ENCODE peak calls at places on chromosomes 16 and 17, in eight cellular contexts. K, V, Z, M, L, H, N and C are unnamed samples. For H3K9me3, the result is how much of the 10 kb centered on the place peaks cover.

GRCh38 chr17:60094754-60095153 is 16.0 kb upstream of the HEATR6 start:
- DNase-seq in K (no peak), V (no peak), Z (no peak), M (no peak), L (no peak), H (no peak), N (no peak), C (no peak)

GRCh38 chr17:61436273-61436672 is 15.9 kb upstream of the TBX4 start:
- DNase-seq in K (no peak), V (no peak), Z (no peak), M (no peak), L (no peak), H (no peak), N (no peak), C (no peak)

GRCh38 chr16:57041182-57042156 is 50.9 kb upstream of the CPNE2 start:
- DNase-seq in K (no peak), V (peak), Z (peak), M (no peak), L (peak), H (no peak), N (no peak), C (no peak)

GRCh38 chr17:40303706-40304450 is 5.1 kb upstream of the RARA start:
- DNase-seq in K (no peak), V (no peak), Z (no peak), M (no peak), L (no peak), H (no peak), N (peak), C (no peak)

GRCh38 chr17:39028690-39029089 is 61.5 kb upstream of the FBXO47 start:
- DNase-seq in K (no peak), V (no peak), Z (no peak), M (no peak), L (no peak), H (no peak), N (no peak), C (no peak)

GRCh38 chr17:1143573-1143972 is 36.2 kb downstream of the ABR start:
- DNase-seq in K (no peak), V (no peak), Z (no peak), M (no peak), L (no peak), H (no peak), N (no peak), C (no peak)

GRCh38 chr17:50604470-50604869 is 30.2 kb upstream of the ABCC3 start:
- DNase-seq in K (peak), V (no peak), Z (no peak), M (peak), L (no peak), H (no peak), N (peak), C (no peak)

GRCh38 chr17:46994993-46995392 is 15.9 kb upstream of the RPRML start:
- DNase-seq in K (no peak), V (no peak), Z (no peak), M (no peak), L (no peak), H (no peak), N (no peak), C (no peak)

GRCh38 chr16:56742030-56742984 is 12.4 kb downstream of the NUP93 start:
- DNase-seq in K (no peak), V (no peak), Z (no peak), M (peak), L (no peak), H (no peak), N (no peak), C (no peak)

GRCh38 chr16:4090476-4090875 is 25.8 kb downstream of the ADCY9 start:
- DNase-seq in K (peak), V (no peak), Z (no peak), M (peak), L (no peak), H (no peak), N (no peak), C (no peak)

GRCh38 chr17:55454906-55455474 is 33.4 kb upstream of the MMD start:
- DNase-seq in K (no peak), V (no peak), Z (no peak), M (no peak), L (no peak), H (peak), N (no peak), C (no peak)

GRCh38 chr17:59825533-59826316 is 67.0 kb downstream of the TUBD1 start:
- DNase-seq in K (no peak), V (no peak), Z (no peak), M (peak), L (no peak), H (no peak), N (peak), C (no peak)

GRCh38 chr17:40442392-40443195 is 656 bp upstream of the IGFBP4 start:
- DNase-seq in K (no peak), V (no peak), Z (no peak), M (peak), L (peak), H (no peak), N (peak), C (peak)

GRCh38 chr16:84868829-84869457 is 49.2 kb downstream of the CRISPLD2 start:
- DNase-seq in K (no peak), V (no peak), Z (no peak), M (no peak), L (no peak), H (no peak), N (peak), C (no peak)

GRCh38 chr16:85347213-85347591 is 234.9 kb upstream of the CIBAR2 start:
- DNase-seq in K (no peak), V (no peak), Z (no peak), M (no peak), L (no peak), H (no peak), N (no peak), C (no peak)

GRCh38 chr16:47037396-47037745 is 63.9 kb upstream of the DNAJA2 start:
- DNase-seq in K (peak), V (peak), Z (no peak), M (no peak), L (no peak), H (no peak), N (no peak), C (no peak)

GRCh38 chr16:80210787-80211186 is 330.0 kb upstream of the DYNLRB2 start:
- DNase-seq in K (no peak), V (no peak), Z (no peak), M (no peak), L (no peak), H (no peak), N (no peak), C (no peak)

GRCh38 chr16:87321336-87322107 is 4.3 kb upstream of the C16orf95 start:
- DNase-seq in K (no peak), V (no peak), Z (no peak), M (no peak), L (no peak), H (no peak), N (no peak), C (no peak)

GRCh38 chr16:29663020-29663828 is at the start of gene SPN:
- DNase-seq in K (no peak), V (peak), Z (peak), M (no peak), L (peak), H (no peak), N (no peak), C (peak)

GRCh38 chr17:46822388-46822921 is 4.0 kb upstream of the WNT3 start:
- DNase-seq in K (no peak), V (peak), Z (no peak), M (no peak), L (no peak), H (no peak), N (peak), C (peak)

GRCh38 chr17:1742371-1743093 is at the start of gene SERPINF2:
- DNase-seq in K (no peak), V (no peak), Z (no peak), M (no peak), L (no peak), H (peak), N (no peak), C (peak)

GRCh38 chr17:16872836-16873653 is 98.9 kb downstream of the TNFRSF13B start:
- DNase-seq in K (peak), V (peak), Z (no peak), M (no peak), L (peak), H (peak), N (no peak), C (peak)

GRCh38 chr17:57622886-57623433 is 122.1 kb downstream of the CCDC182 start:
- DNase-seq in K (no peak), V (no peak), Z (no peak), M (peak), L (no peak), H (no peak), N (no peak), C (peak)

GRCh38 chr17:17164676-17165075 is 41.5 kb downstream of the PLD6 start:
- DNase-seq in K (no peak), V (no peak), Z (no peak), M (no peak), L (no peak), H (no peak), N (no peak), C (no peak)

GRCh38 chr16:71637398-71637797 is 11.4 kb downstream of the MARVELD3 start:
- DNase-seq in K (no peak), V (no peak), Z (no peak), M (no peak), L (no peak), H (no peak), N (no peak), C (no peak)

GRCh38 chr17:80901319-80901718 is 90.3 kb upstream of the CHMP6 start:
- DNase-seq in K (no peak), V (no peak), Z (no peak), M (peak), L (no peak), H (no peak), N (no peak), C (no peak)

GRCh38 chr16:2967721-2968161 is 1.4 kb upstream of the PAQR4 start:
- DNase-seq in K (no peak), V (no peak), Z (no peak), M (no peak), L (peak), H (no peak), N (no peak), C (no peak)

GRCh38 chr17:64694207-64694606 is 32.1 kb upstream of the SMURF2 start:
- DNase-seq in K (peak), V (no peak), Z (no peak), M (peak), L (no peak), H (no peak), N (peak), C (peak)

GRCh38 chr17:46935658-46936266 is 12.8 kb downstream of the GOSR2 start:
- DNase-seq in K (no peak), V (no peak), Z (no peak), M (peak), L (no peak), H (no peak), N (no peak), C (no peak)

GRCh38 chr17:19727466-19728113 is 11.2 kb upstream of the SLC47A2 start:
- DNase-seq in K (peak), V (no peak), Z (no peak), M (peak), L (no peak), H (no peak), N (peak), C (no peak)

GRCh38 chr17:66302761-66303626 is 581 bp downstream of the PRKCA start:
- DNase-seq in K (peak), V (peak), Z (peak), M (peak), L (peak), H (peak), N (peak), C (peak)

GRCh38 chr17:20223808-20224328 is 214.7 kb downstream of the SPECC1 start:
- DNase-seq in K (no peak), V (no peak), Z (no peak), M (no peak), L (no peak), H (no peak), N (no peak), C (no peak)

GRCh38 chr16:86432691-86433090 is 77.6 kb upstream of the FOXF1 start:
- DNase-seq in K (no peak), V (no peak), Z (no peak), M (no peak), L (peak), H (no peak), N (no peak), C (no peak)

GRCh38 chr16:89473791-89474414 is 16.5 kb downstream of the ANKRD11 start:
- DNase-seq in K (no peak), V (no peak), Z (no peak), M (no peak), L (no peak), H (no peak), N (peak), C (no peak)

GRCh38 chr17:78645421-78646295 is 68.5 kb upstream of the DNAH17 start:
- DNase-seq in K (peak), V (peak), Z (peak), M (peak), L (peak), H (no peak), N (peak), C (peak)

GRCh38 chr16:88815901-88816589 is 4.3 kb upstream of the APRT start:
- DNase-seq in K (peak), V (peak), Z (peak), M (peak), L (peak), H (no peak), N (no peak), C (no peak)

GRCh38 chr17:4978720-4979119 is 8.8 kb downstream of the CAMTA2 start:
- DNase-seq in K (no peak), V (no peak), Z (no peak), M (no peak), L (no peak), H (no peak), N (no peak), C (no peak)

GRCh38 chr17:4986403-4986802 is 1.1 kb downstream of the CAMTA2 start:
- DNase-seq in K (no peak), V (no peak), Z (no peak), M (peak), L (peak), H (no peak), N (no peak), C (no peak)

DNA sequence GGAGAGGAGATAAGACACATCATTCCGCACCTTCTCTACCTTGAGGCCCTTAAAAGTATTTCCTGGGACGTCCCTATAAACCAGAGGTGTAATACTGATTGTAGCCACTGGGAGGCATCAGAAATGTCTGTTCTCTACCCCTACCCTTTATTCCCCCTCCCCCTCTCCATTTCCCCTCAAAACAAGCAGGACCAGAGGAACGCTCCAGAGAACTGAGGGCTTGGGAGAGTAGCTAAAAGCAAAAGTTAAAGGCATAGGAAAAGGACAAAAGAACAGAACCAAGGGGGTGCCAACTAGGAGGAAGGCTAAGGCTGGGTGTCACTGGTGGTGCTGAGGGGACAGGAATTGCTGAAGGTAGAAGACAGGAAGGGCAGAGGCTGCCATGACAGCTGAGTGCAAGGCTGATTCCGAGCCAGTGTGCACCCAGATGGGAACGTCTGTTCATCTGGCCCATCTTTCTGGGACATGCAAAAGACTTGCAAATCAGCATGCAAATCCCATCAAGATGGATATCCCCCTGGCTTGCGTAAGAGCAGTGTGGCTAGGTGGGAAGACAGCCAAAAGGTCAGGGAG is 6.7 kb downstream of the CAMTA2 start:
- DNase-seq in K (peak), V (peak), Z (peak), M (peak), L (no peak), H (no peak), N (no peak), C (no peak)
- H3K4me3 ChIP-seq in K (no peak), V (no peak), Z (no peak), M (no peak), L (no peak), H (no peak), N (no peak), C (no peak)

GRCh38 chr16:35711958-35712357 is 2252.5 kb downstream of the TP53TG3F start:
- DNase-seq in K (no peak), V (no peak), Z (no peak), M (no peak), L (no peak), H (no peak), N (no peak), C (no peak)
- H3K9me3 ChIP-seq in K (under half), V (under half), Z (under half), M (under half), L (half or more), H (under half), N (under half), C (under half)

DNA sequence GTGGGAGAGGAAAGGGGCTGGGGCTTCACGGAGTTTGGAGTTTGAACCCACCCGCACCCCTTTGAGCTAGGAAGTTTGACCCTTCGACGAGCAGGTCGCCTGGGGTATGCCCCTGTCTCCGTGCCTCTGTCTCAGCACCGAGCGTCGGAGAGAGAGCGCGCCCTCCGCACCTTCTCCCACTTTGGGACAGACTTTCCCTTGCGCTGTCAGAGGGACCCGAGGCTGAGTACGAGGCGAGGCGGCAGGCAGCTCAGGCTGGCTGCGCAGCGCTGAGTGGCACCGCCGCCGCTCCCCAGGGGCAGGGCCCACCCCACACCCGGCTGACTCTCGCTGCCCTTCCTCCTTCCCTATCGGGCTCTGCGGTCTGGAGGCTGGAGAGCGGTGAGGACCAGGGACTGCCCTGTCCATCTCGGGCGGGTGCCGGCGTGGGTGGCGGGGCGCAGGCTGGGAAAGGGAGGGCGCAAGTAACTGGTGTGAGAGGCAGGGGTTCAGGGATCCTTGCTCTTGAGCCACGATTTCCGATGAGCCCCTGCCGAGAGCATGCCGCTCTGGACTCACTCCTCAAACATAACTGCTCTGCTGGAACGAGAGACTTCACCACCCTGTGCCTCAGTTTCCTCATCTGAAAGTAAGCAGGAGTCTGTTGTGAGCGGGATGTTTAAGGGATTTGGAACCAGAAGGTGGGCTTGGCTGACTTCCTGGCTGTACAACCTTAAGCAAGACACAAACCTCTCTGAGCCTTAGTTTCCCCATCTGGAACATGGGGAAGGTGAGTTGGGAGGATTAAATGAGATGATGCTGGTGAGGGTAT is 981 bp downstream of the BEAN1 start:
- DNase-seq in K (no peak), V (no peak), Z (no peak), M (no peak), L (no peak), H (no peak), N (no peak), C (no peak)
- H3K4me3 ChIP-seq in K (no peak), V (peak), Z (peak), M (no peak), L (no peak), H (no peak), N (peak), C (peak)

GRCh38 chr17:77207689-77208216 is 67.0 kb downstream of the SEC14L1 start:
- DNase-seq in K (no peak), V (no peak), Z (no peak), M (no peak), L (peak), H (no peak), N (no peak), C (peak)
- H3K9me3 ChIP-seq in K (under half), V (under half), Z (under half), M (under half), L (under half), H (under half), N (under half), C (under half)

GRCh38 chr16:1769402-1770300 is 1.7 kb downstream of the NME3 start:
- DNase-seq in K (peak), V (no peak), Z (no peak), M (no peak), L (no peak), H (no peak), N (peak), C (no peak)
- H3K4me3 ChIP-seq in K (no peak), V (no peak), Z (no peak), M (no peak), L (no peak), H (no peak), N (peak), C (peak)

DNA sequence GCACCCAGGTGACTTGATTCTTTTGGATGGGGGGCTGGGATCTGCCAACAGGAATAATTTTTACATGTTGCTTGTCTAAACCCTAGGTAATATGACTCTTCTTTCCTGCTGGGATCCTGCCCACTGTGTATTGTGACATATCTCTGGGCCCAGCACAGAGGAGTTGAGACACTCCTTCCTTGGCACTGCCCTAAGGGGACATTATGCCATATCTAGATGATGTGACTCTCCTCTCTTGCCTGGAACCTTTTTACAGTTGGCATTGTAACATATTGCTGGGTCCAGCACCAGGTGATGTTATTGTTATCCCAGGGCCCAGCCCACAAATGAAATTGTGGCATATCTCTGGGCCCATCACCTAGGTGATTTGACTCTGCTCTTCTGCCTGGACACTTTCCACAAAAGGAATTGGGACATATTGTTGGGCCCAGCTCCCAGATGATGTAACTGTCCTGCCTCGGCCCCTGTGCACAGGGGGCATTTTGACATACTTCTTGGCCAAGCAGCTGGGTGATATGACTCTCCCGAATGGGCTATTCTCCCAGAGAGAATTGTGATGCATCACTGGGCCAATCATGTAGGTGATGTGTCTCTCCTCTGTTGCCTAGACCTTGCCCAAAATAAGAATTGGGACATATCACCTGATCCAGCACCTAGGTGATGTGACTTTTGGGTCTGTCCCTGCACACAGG is 1837.7 kb downstream of the TP53TG3F start:
- DNase-seq in K (no peak), V (no peak), Z (no peak), M (no peak), L (no peak), H (no peak), N (no peak), C (no peak)
- H3K9me3 ChIP-seq in K (under half), V (under half), Z (under half), M (under half), L (half or more), H (under half), N (under half), C (under half)

DNA sequence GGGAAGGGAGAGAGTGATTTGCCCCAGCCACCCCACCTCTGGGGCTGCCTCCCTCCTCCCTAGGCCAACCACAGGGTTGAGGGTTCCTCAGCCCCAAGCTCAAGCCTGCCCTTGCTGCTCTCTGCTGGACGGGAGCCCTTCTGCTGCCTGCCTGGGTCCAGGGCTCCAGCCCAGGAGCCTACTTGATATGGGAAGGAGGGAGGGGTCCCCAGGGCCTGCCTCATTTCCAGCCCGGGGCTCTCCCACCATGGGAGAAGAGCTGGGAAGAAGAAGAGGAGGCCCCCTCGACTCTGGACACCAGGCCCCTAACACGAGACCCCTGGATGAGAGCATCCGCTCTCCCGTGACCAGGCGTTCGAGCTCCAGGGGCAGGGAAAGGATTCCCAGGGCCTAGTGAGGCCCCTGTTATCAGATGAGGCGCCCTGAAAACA is 726 bp downstream of the SLC16A5 start:
- DNase-seq in K (no peak), V (no peak), Z (no peak), M (no peak), L (no peak), H (no peak), N (peak), C (no peak)
- H3K4me3 ChIP-seq in K (no peak), V (peak), Z (peak), M (peak), L (peak), H (peak), N (peak), C (peak)